ENCODE peak calls at places on chromosomes 2 and 18, in four cellular contexts. One of them, this sample, is unnamed.

GRCh38 chr2:203940039-203940438 is 3.5 kb downstream of the ICOS start:
- DNase-seq in H1: no peak
- DNase-seq in K562: no peak
- DNase-seq in HepG2: no peak
- DNase-seq in this sample: no peak

GRCh38 chr2:120486441-120486840 is 140.5 kb downstream of the INHBB start:
- DNase-seq in K562: no peak
- DNase-seq in H1: no peak
- DNase-seq in HepG2: no peak
- DNase-seq in this sample: no peak

GRCh38 chr2:137968477-137969417 is 4.5 kb downstream of the HNMT start:
- DNase-seq in H1: no peak
- DNase-seq in HepG2: peak
- DNase-seq in K562: no peak
- DNase-seq in this sample: no peak

GRCh38 chr2:240601831-240602160 is 15.3 kb downstream of the CAPN10 start:
- DNase-seq in K562: no peak
- DNase-seq in H1: no peak
- DNase-seq in HepG2: no peak
- DNase-seq in this sample: no peak

GRCh38 chr2:53442783-53443182 is 324.8 kb upstream of the CHAC2 start:
- DNase-seq in K562: no peak
- DNase-seq in HepG2: no peak
- DNase-seq in H1: no peak
- DNase-seq in this sample: no peak

GRCh38 chr2:174492963-174493431 is 6.2 kb upstream of the GPR155 start:
- DNase-seq in H1: no peak
- DNase-seq in HepG2: no peak
- DNase-seq in K562: no peak
- DNase-seq in this sample: no peak

GRCh38 chr2:50444286-50444685 is 587.6 kb downstream of the NRXN1 start:
- DNase-seq in HepG2: no peak
- DNase-seq in H1: no peak
- DNase-seq in K562: no peak
- DNase-seq in this sample: no peak

GRCh38 chr2:127067620-127068350 is 39.2 kb downstream of the BIN1 start:
- DNase-seq in K562: peak
- DNase-seq in HepG2: peak
- DNase-seq in H1: peak
- DNase-seq in this sample: peak

GRCh38 chr2:54258171-54258570 is 2.1 kb upstream of the TSPYL6 start:
- DNase-seq in HepG2: no peak
- DNase-seq in K562: no peak
- DNase-seq in H1: no peak
- DNase-seq in this sample: no peak

GRCh38 chr2:163878718-163879117 is 142.9 kb upstream of the FIGN start:
- DNase-seq in K562: peak
- DNase-seq in HepG2: peak
- DNase-seq in H1: peak
- DNase-seq in this sample: no peak

GRCh38 chr2:75021672-75022071 is 63.2 kb downstream of the POLE4 start:
- DNase-seq in H1: no peak
- DNase-seq in K562: no peak
- DNase-seq in HepG2: peak
- DNase-seq in this sample: no peak

GRCh38 chr2:42978887-42979415 is 186.6 kb upstream of the HAAO start:
- DNase-seq in K562: no peak
- DNase-seq in H1: no peak
- DNase-seq in HepG2: peak
- DNase-seq in this sample: no peak

GRCh38 chr18:33755918-33756590 is 178.0 kb downstream of the ASXL3 start:
- DNase-seq in H1: peak
- DNase-seq in K562: no peak
- DNase-seq in HepG2: no peak
- DNase-seq in this sample: peak

GRCh38 chr2:165141601-165142000 is 62.2 kb downstream of the SCN3A start:
- DNase-seq in HepG2: no peak
- DNase-seq in K562: no peak
- DNase-seq in H1: no peak
- DNase-seq in this sample: no peak

GRCh38 chr18:44840053-44840826 is 159.6 kb downstream of the SETBP1 start:
- DNase-seq in K562: no peak
- DNase-seq in HepG2: no peak
- DNase-seq in H1: no peak
- DNase-seq in this sample: no peak

GRCh38 chr2:54722641-54723299 is 692 bp upstream of the EML6 start:
- DNase-seq in H1: no peak
- DNase-seq in HepG2: no peak
- DNase-seq in K562: peak
- DNase-seq in this sample: peak

GRCh38 chr2:63008838-63009237 is 41.8 kb upstream of the OTX1 start:
- DNase-seq in H1: no peak
- DNase-seq in HepG2: no peak
- DNase-seq in K562: no peak
- DNase-seq in this sample: no peak

GRCh38 chr2:42976400-42976799 is 184.0 kb upstream of the HAAO start:
- DNase-seq in HepG2: no peak
- DNase-seq in K562: no peak
- DNase-seq in H1: no peak
- DNase-seq in this sample: no peak

GRCh38 chr18:49751427-49752094 is 61.8 kb downstream of the ACAA2 start:
- DNase-seq in K562: no peak
- DNase-seq in HepG2: no peak
- DNase-seq in H1: no peak
- DNase-seq in this sample: no peak

GRCh38 chr2:52659536-52659935 is 1108.1 kb upstream of the CHAC2 start:
- DNase-seq in H1: no peak
- DNase-seq in HepG2: no peak
- DNase-seq in K562: no peak
- DNase-seq in this sample: no peak

GRCh38 chr2:240596491-240596931 is 10.0 kb downstream of the CAPN10 start:
- DNase-seq in H1: no peak
- DNase-seq in HepG2: no peak
- DNase-seq in K562: no peak
- DNase-seq in this sample: no peak

GRCh38 chr2:186031229-186031628 is 292.6 kb downstream of the FSIP2 start:
- DNase-seq in H1: no peak
- DNase-seq in HepG2: no peak
- DNase-seq in K562: no peak
- DNase-seq in this sample: no peak

GRCh38 chr2:120546077-120546864 is 189.4 kb upstream of the GLI2 start:
- DNase-seq in K562: peak
- DNase-seq in HepG2: peak
- DNase-seq in H1: no peak
- DNase-seq in this sample: no peak

GRCh38 chr2:39216495-39217191 is 27.1 kb downstream of the CDKL4 start:
- DNase-seq in K562: no peak
- DNase-seq in HepG2: peak
- DNase-seq in H1: no peak
- DNase-seq in this sample: no peak

GRCh38 chr2:207768168-207768890 is 1.4 kb downstream of the FZD5 start:
- DNase-seq in K562: no peak
- DNase-seq in HepG2: peak
- DNase-seq in H1: no peak
- DNase-seq in this sample: peak

GRCh38 chr18:37578886-37579513 is 13.4 kb upstream of the CELF4 start:
- DNase-seq in K562: peak
- DNase-seq in HepG2: peak
- DNase-seq in H1: no peak
- DNase-seq in this sample: peak

GRCh38 chr18:68714356-68714706 is 577 bp downstream of the TMX3 start:
- DNase-seq in H1: no peak
- DNase-seq in K562: peak
- DNase-seq in HepG2: peak
- DNase-seq in this sample: no peak

GRCh38 chr2:85462337-85462736 is 43.8 kb downstream of the SH2D6 start:
- DNase-seq in HepG2: no peak
- DNase-seq in K562: no peak
- DNase-seq in H1: no peak
- DNase-seq in this sample: no peak

GRCh38 chr2:38380397-38381130 is 3.5 kb upstream of the ATL2 start:
- DNase-seq in H1: no peak
- DNase-seq in HepG2: peak
- DNase-seq in K562: no peak
- DNase-seq in this sample: no peak

GRCh38 chr2:220277445-220277960 is 650.1 kb downstream of the SLC4A3 start:
- DNase-seq in H1: no peak
- DNase-seq in HepG2: no peak
- DNase-seq in K562: no peak
- DNase-seq in this sample: peak

GRCh38 chr2:175575346-175576258 is 394.1 kb upstream of the ATP5MC3 start:
- DNase-seq in H1: no peak
- DNase-seq in K562: no peak
- DNase-seq in HepG2: no peak
- DNase-seq in this sample: no peak

GRCh38 chr18:71831039-71831438 is 713.1 kb downstream of the CBLN2 start:
- DNase-seq in HepG2: no peak
- DNase-seq in H1: no peak
- DNase-seq in K562: no peak
- DNase-seq in this sample: no peak

GRCh38 chr2:24104906-24105305 is 18.2 kb downstream of the PFN4 start:
- DNase-seq in H1: no peak
- DNase-seq in K562: no peak
- DNase-seq in HepG2: no peak
- DNase-seq in this sample: no peak

GRCh38 chr18:65235966-65236634 is 514.7 kb upstream of the CDH7 start:
- DNase-seq in H1: no peak
- DNase-seq in HepG2: no peak
- DNase-seq in K562: no peak
- DNase-seq in this sample: no peak

GRCh38 chr2:68359889-68360288 is 5.2 kb upstream of the PLEK start:
- DNase-seq in H1: no peak
- DNase-seq in HepG2: no peak
- DNase-seq in K562: no peak
- DNase-seq in this sample: no peak

GRCh38 chr2:23028106-23028505 is 356.9 kb upstream of the KLHL29 start:
- DNase-seq in HepG2: peak
- DNase-seq in K562: no peak
- DNase-seq in H1: no peak
- DNase-seq in this sample: no peak

GRCh38 chr2:17628349-17629261 is 88.1 kb downstream of the VSNL1 start:
- DNase-seq in HepG2: no peak
- DNase-seq in K562: no peak
- DNase-seq in H1: no peak
- DNase-seq in this sample: no peak
- TF ChIP-seq RNF2 in HepG2: no peak
- TF ChIP-seq RNF2 in K562: no peak
- TF ChIP-seq RNF2 in H1: no peak
- TF ChIP-seq RNF2 in this sample: no peak

DNA sequence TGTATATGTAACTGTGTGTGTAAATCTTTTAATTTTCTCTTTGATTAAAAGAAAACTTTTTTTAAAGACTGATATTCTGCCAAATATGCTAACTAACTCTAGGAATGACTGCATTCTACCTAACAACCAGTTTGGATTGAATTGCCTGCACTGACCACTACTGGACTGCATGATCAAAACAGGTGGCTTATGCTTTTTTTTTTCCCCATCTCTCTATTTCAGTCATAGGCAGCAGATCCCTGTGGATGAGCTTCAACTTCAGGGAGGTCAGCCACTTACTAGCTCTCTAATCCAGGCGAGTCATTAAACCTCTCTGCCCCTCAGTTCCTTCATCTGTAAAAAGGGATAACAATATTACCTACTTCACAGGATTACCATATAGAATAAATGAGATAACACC is 138.6 kb upstream of the SERTAD2 start:
- DNase-seq in K562: peak
- DNase-seq in HepG2: peak
- DNase-seq in H1: no peak
- DNase-seq in this sample: no peak
- TF ChIP-seq RNF2 in K562: no peak
- TF ChIP-seq RNF2 in HepG2: no peak
- TF ChIP-seq RNF2 in H1: no peak
- TF ChIP-seq RNF2 in this sample: no peak

GRCh38 chr18:8788503-8789429 is 83.4 kb downstream of the MTCL1 start:
- DNase-seq in H1: no peak
- DNase-seq in K562: no peak
- DNase-seq in HepG2: no peak
- DNase-seq in this sample: no peak

GRCh38 chr18:8793445-8794132 is 88.2 kb downstream of the MTCL1 start:
- DNase-seq in K562: no peak
- DNase-seq in HepG2: no peak
- DNase-seq in H1: no peak
- DNase-seq in this sample: no peak

GRCh38 chr18:8794133-8794986 is 89.0 kb downstream of the MTCL1 start:
- DNase-seq in K562: no peak
- DNase-seq in H1: no peak
- DNase-seq in HepG2: peak
- DNase-seq in this sample: no peak

GRCh38 chr18:8792688-8793316 is 87.4 kb downstream of the MTCL1 start:
- DNase-seq in H1: no peak
- DNase-seq in K562: no peak
- DNase-seq in HepG2: peak
- DNase-seq in this sample: no peak

GRCh38 chr18:8791171-8791651 is 85.9 kb downstream of the MTCL1 start:
- DNase-seq in HepG2: peak
- DNase-seq in H1: no peak
- DNase-seq in K562: no peak
- DNase-seq in this sample: no peak
- TF ChIP-seq RNF2 in HepG2: no peak
- TF ChIP-seq RNF2 in H1: no peak
- TF ChIP-seq RNF2 in K562: no peak
- TF ChIP-seq RNF2 in this sample: no peak

GRCh38 chr2:10575566-10576300 is 114.0 kb downstream of the NOL10 start:
- DNase-seq in K562: no peak
- DNase-seq in H1: no peak
- DNase-seq in HepG2: no peak
- DNase-seq in this sample: peak
- TF ChIP-seq RNF2 in K562: no peak
- TF ChIP-seq RNF2 in H1: no peak
- TF ChIP-seq RNF2 in HepG2: no peak
- TF ChIP-seq RNF2 in this sample: no peak

GRCh38 chr18:29034113-29034856 is 857.4 kb upstream of the CDH2 start:
- DNase-seq in HepG2: no peak
- DNase-seq in K562: no peak
- DNase-seq in H1: no peak
- DNase-seq in this sample: no peak

DNA sequence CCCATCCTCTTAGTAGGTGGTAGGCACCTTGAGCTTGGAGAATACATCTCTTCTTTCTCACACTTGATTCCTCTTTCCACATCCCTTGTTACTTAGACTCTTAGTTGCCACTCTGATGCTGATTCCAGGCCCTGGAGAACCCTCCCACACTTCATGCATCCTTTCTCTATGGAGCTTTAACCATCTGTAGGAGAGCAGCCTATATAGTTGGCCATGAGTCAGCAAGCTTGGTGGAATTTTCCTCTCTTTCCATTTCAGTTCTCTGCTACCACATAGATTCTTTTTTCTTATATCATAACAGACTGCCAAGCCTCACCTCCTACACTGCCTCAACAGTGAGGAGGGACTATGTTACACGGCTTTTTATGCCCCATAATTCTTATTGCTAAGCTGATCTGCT is 851.6 kb upstream of the CDH2 start:
- DNase-seq in K562: no peak
- DNase-seq in H1: no peak
- DNase-seq in HepG2: no peak
- DNase-seq in this sample: no peak
- TF ChIP-seq RNF2 in K562: no peak
- TF ChIP-seq RNF2 in H1: no peak
- TF ChIP-seq RNF2 in HepG2: no peak
- TF ChIP-seq RNF2 in this sample: no peak

GRCh38 chr2:158773121-158773520 is 22.0 kb upstream of the DAPL1 start:
- DNase-seq in K562: no peak
- DNase-seq in HepG2: no peak
- DNase-seq in H1: no peak
- DNase-seq in this sample: no peak
- TF ChIP-seq RNF2 in K562: no peak
- TF ChIP-seq RNF2 in HepG2: no peak
- TF ChIP-seq RNF2 in H1: no peak
- TF ChIP-seq RNF2 in this sample: no peak